ENCODE peak calls at places on chromosomes 6 and 20, in nine cellular contexts. I, E, F, X, K, Y, T, L and R are unnamed samples.

GRCh38 chr6:48084201-48084600 is 26.8 kb downstream of the PTCHD4 start:
- DNase-seq in I (no peak), E (no peak), Y (peak), L (no peak), K (no peak), X (no peak), F (no peak), T (no peak), R (no peak)

GRCh38 chr6:167827062-167827587 is 414 bp downstream of the AFDN start:
- DNase-seq in T (peak), L (no peak), X (no peak), K (peak), I (peak), F (no peak), E (no peak), Y (no peak), R (no peak)

GRCh38 chr6:10411131-10411914 is 3.6 kb downstream of the TFAP2A start:
- DNase-seq in F (no peak), E (no peak), T (peak), L (no peak), X (no peak), K (peak), Y (no peak), I (peak), R (no peak)

GRCh38 chr6:152110878-152111820 is 303.7 kb downstream of the ESR1 start:
- DNase-seq in T (no peak), E (no peak), X (peak), K (no peak), L (no peak), Y (no peak), I (peak), F (no peak), R (no peak)

GRCh38 chr6:165231177-165231576 is 78.2 kb downstream of the C6orf118 start:
- DNase-seq in I (no peak), L (no peak), E (no peak), Y (no peak), K (no peak), T (no peak), F (no peak), X (no peak), R (no peak)

GRCh38 chr6:90431521-90432407 is 135.1 kb upstream of the BACH2 start:
- DNase-seq in K (no peak), I (no peak), X (no peak), L (no peak), Y (peak), E (no peak), F (no peak), T (no peak), R (no peak)

GRCh38 chr20:24838551-24839530 is 110.2 kb upstream of the CST7 start:
- DNase-seq in T (no peak), X (no peak), E (no peak), I (peak), Y (no peak), K (no peak), L (no peak), F (no peak), R (no peak)

GRCh38 chr6:107565165-107565723 is 75.3 kb downstream of the SOBP start:
- DNase-seq in L (no peak), X (no peak), K (no peak), E (no peak), F (no peak), T (no peak), I (no peak), Y (no peak), R (no peak)

GRCh38 chr20:56843817-56844216 is 214.7 kb downstream of the TFAP2C start:
- DNase-seq in E (no peak), F (no peak), K (no peak), Y (no peak), I (no peak), X (peak), L (no peak), T (no peak), R (no peak)

GRCh38 chr6:155120034-155120433 is 124.9 kb downstream of the TIAM2 start:
- DNase-seq in Y (peak), E (no peak), K (no peak), L (peak), F (no peak), T (no peak), I (no peak), X (no peak), R (no peak)

GRCh38 chr20:61993058-61993457 is 72.6 kb downstream of the TAF4 start:
- DNase-seq in F (no peak), X (no peak), Y (no peak), L (no peak), T (no peak), E (no peak), K (no peak), I (no peak), R (no peak)

GRCh38 chr6:154937306-154938244 is 57.5 kb upstream of the TIAM2 start:
- DNase-seq in X (no peak), T (no peak), I (no peak), K (no peak), L (peak), E (no peak), F (no peak), Y (peak), R (no peak)

GRCh38 chr20:41501376-41501775 is 116.8 kb downstream of the CHD6 start:
- DNase-seq in Y (no peak), F (no peak), E (no peak), L (no peak), K (no peak), X (no peak), T (no peak), I (no peak), R (no peak)

GRCh38 chr6:39294899-39295298 is 19.3 kb downstream of the KCNK17 start:
- DNase-seq in X (no peak), I (no peak), K (no peak), F (no peak), T (no peak), Y (no peak), E (no peak), L (no peak), R (no peak)

GRCh38 chr6:138278326-138278725 is 60.0 kb upstream of the PBOV1 start:
- DNase-seq in T (no peak), F (no peak), X (no peak), K (no peak), I (peak), L (peak), Y (peak), E (no peak), R (no peak)

GRCh38 chr6:135606392-135606791 is 108.9 kb upstream of the AHI1 start:
- DNase-seq in Y (no peak), F (no peak), K (no peak), I (no peak), L (peak), T (no peak), X (no peak), E (no peak), R (no peak)

GRCh38 chr20:33773412-33774089 is 37.6 kb upstream of the CHMP4B start:
- DNase-seq in X (no peak), Y (no peak), I (no peak), L (no peak), T (no peak), K (no peak), F (no peak), E (no peak), R (no peak)

GRCh38 chr6:151285121-151285520 is 45.4 kb downstream of the AKAP12 start:
- DNase-seq in X (no peak), K (no peak), F (no peak), E (no peak), L (peak), T (no peak), I (peak), Y (peak), R (no peak)

GRCh38 chr20:825710-826421 is 7.6 kb upstream of the FAM110A start:
- DNase-seq in L (no peak), F (no peak), I (no peak), K (no peak), Y (no peak), X (no peak), E (no peak), T (no peak), R (no peak)

GRCh38 chr6:87257046-87257445 is 65.3 kb upstream of the SMIM8 start:
- DNase-seq in Y (no peak), F (no peak), X (no peak), L (no peak), E (no peak), I (no peak), K (no peak), T (no peak), R (no peak)

GRCh38 chr6:157823523-157824370 is 701 bp downstream of the SNX9 start:
- DNase-seq in E (peak), T (peak), X (peak), F (peak), I (peak), K (peak), Y (peak), L (peak), R (peak)